ENCODE peak calls at places on chromosomes 12 and 14, in ten cellular contexts. T is body of pancreas; S is GM13976; K is iPS-NIHi11; A is PC-9; F is islet precursor cell; M is CD4-positive, alpha-beta T cell; G is activated CD8-positive, alpha-beta memory T cell treated with anti-CD3 and anti-CD28 coated beads for 4 hours; X is stomach; E is SW 1271. R is an unnamed sample.

GRCh38 chr12:25712169-25712568 is 159.1 kb upstream of the LMNTD1 start:
- DNase-seq in T (no peak), S (no peak), K (no peak), A (no peak), F (no peak), M (no peak), G (no peak), X (no peak), E (no peak), R (no peak)

GRCh38 chr12:93922583-93923006 is 225.8 kb upstream of the PLXNC1 start:
- DNase-seq in T (no peak), S (no peak), K (no peak), A (no peak), F (no peak), M (no peak), G (no peak), X (no peak), E (no peak), R (no peak)

GRCh38 chr12:26246483-26247164 is 51.3 kb downstream of the SSPN start:
- DNase-seq in T (no peak), S (no peak), K (no peak), A (peak; percentile 99), F (peak; percentile 87), M (no peak), G (no peak), X (peak; percentile 69), E (no peak), R (no peak)

GRCh38 chr14:90607141-90607540 is 209.1 kb downstream of the TTC7B start:
- DNase-seq in T (no peak), S (no peak), K (no peak), A (no peak), F (no peak), M (no peak), G (no peak), X (no peak), E (no peak), R (no peak)

GRCh38 chr12:70762000-70762399 is 124.8 kb upstream of the PTPRB start:
- DNase-seq in T (no peak), S (no peak), K (no peak), A (no peak), F (no peak), M (no peak), G (no peak), X (no peak), E (no peak), R (no peak)

GRCh38 chr12:9870311-9870866 is 1.2 kb upstream of the CLEC2B start:
- DNase-seq in T (no peak), S (no peak), K (no peak), A (no peak), F (no peak), M (no peak), G (no peak), X (no peak), E (no peak), R (peak; percentile 40)

GRCh38 chr14:31188744-31189143 is 18.8 kb downstream of the HECTD1 start:
- DNase-seq in T (no peak), S (no peak), K (no peak), A (no peak), F (no peak), M (no peak), G (no peak), X (no peak), E (no peak), R (no peak)

GRCh38 chr14:105252552-105253328 is 4.4 kb downstream of the BTBD6 start:
- DNase-seq in T (no peak), S (no peak), K (no peak), A (no peak), F (no peak), M (no peak), G (no peak), X (no peak), E (no peak), R (no peak)

R was measured in testis.